ENCODE peak calls at places on chromosomes 16 and 17, in five cellular contexts. One of them, this sample, is unnamed.

GRCh38 chr16:85460252-85460982 is 152.7 kb upstream of the GSE1 start:
- DNase-seq in heart left ventricle: no peak
- DNase-seq in D721Med: no peak
- DNase-seq in body of pancreas: no peak
- DNase-seq in glutamatergic neuron: peak
- DNase-seq in this sample: no peak

GRCh38 chr16:47888142-47888541 is 267.7 kb downstream of the ABCC12 start:
- DNase-seq in heart left ventricle: no peak
- DNase-seq in D721Med: no peak
- DNase-seq in body of pancreas: no peak
- DNase-seq in glutamatergic neuron: no peak
- DNase-seq in this sample: no peak

GRCh38 chr17:80585880-80586279 is 41.2 kb downstream of the RPTOR start:
- DNase-seq in heart left ventricle: no peak
- DNase-seq in D721Med: no peak
- DNase-seq in body of pancreas: no peak
- DNase-seq in glutamatergic neuron: no peak
- DNase-seq in this sample: no peak

GRCh38 chr16:84487358-84487757 is 17.1 kb downstream of the MEAK7 start:
- DNase-seq in heart left ventricle: no peak
- DNase-seq in D721Med: no peak
- DNase-seq in body of pancreas: no peak
- DNase-seq in glutamatergic neuron: no peak
- DNase-seq in this sample: no peak

GRCh38 chr17:13539421-13539820 is 62.3 kb downstream of the HS3ST3A1 start:
- DNase-seq in heart left ventricle: no peak
- DNase-seq in D721Med: no peak
- DNase-seq in body of pancreas: no peak
- DNase-seq in glutamatergic neuron: no peak
- DNase-seq in this sample: no peak

GRCh38 chr16:47018223-47018891 is 44.9 kb upstream of the DNAJA2 start:
- DNase-seq in heart left ventricle: no peak
- DNase-seq in D721Med: no peak
- DNase-seq in body of pancreas: peak
- DNase-seq in glutamatergic neuron: peak
- DNase-seq in this sample: peak

GRCh38 chr16:72990003-72990521 is 57.9 kb downstream of the ZFHX3 start:
- DNase-seq in heart left ventricle: peak
- DNase-seq in D721Med: no peak
- DNase-seq in body of pancreas: peak
- DNase-seq in glutamatergic neuron: no peak
- DNase-seq in this sample: no peak

GRCh38 chr17:2450016-2450650 is 49.3 kb upstream of the MNT start:
- DNase-seq in heart left ventricle: no peak
- DNase-seq in D721Med: no peak
- DNase-seq in body of pancreas: no peak
- DNase-seq in glutamatergic neuron: no peak
- DNase-seq in this sample: no peak

GRCh38 chr17:15261063-15261817 is 3.9 kb downstream of the PMP22 start:
- DNase-seq in heart left ventricle: peak
- DNase-seq in D721Med: no peak
- DNase-seq in body of pancreas: peak
- DNase-seq in glutamatergic neuron: peak
- DNase-seq in this sample: peak

GRCh38 chr17:7841622-7842379 is 7.8 kb downstream of the KDM6B start:
- DNase-seq in heart left ventricle: peak
- DNase-seq in D721Med: peak
- DNase-seq in body of pancreas: peak
- DNase-seq in glutamatergic neuron: peak
- DNase-seq in this sample: peak

GRCh38 chr17:40646791-40647548 is 648 bp downstream of the SMARCE1 start:
- DNase-seq in heart left ventricle: no peak
- DNase-seq in D721Med: peak
- DNase-seq in body of pancreas: no peak
- DNase-seq in glutamatergic neuron: peak
- DNase-seq in this sample: no peak

GRCh38 chr16:86455609-86456008 is 54.7 kb upstream of the FOXF1 start:
- DNase-seq in heart left ventricle: no peak
- DNase-seq in D721Med: no peak
- DNase-seq in body of pancreas: no peak
- DNase-seq in glutamatergic neuron: no peak
- DNase-seq in this sample: no peak

GRCh38 chr17:69809331-69809730 is 265.7 kb upstream of the KCNJ16 start:
- DNase-seq in heart left ventricle: no peak
- DNase-seq in D721Med: no peak
- DNase-seq in body of pancreas: no peak
- DNase-seq in glutamatergic neuron: no peak
- DNase-seq in this sample: no peak

DNA sequence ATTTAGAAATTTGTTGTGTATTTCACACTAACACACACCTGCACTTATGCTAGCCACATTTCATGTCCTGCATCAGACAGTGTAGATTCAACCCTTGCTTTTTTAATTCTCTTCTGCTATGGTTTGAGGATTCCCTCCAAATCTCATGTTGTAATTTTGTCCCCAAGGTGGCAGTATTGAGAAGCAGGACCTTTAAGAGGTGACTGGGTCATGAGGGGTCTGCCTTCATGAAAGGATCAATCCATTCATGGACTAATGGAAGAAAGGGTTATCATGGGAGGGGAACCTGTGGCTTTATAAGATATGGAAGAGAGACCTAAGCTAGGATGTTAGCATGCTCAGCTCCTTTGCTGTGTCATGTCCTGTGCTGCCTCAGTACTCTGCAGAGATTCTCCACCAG is 1032.2 kb downstream of the CDH11 start:
- DNase-seq in heart left ventricle: no peak
- DNase-seq in D721Med: no peak
- DNase-seq in body of pancreas: no peak
- DNase-seq in glutamatergic neuron: no peak
- DNase-seq in this sample: no peak
- TF ChIP-seq CTCF in heart left ventricle: peak
- TF ChIP-seq CTCF in D721Med: peak
- TF ChIP-seq CTCF in body of pancreas: peak
- TF ChIP-seq CTCF in glutamatergic neuron: peak
- TF ChIP-seq CTCF in this sample: peak

GRCh38 chr17:21573961-21574610 is 118.2 kb upstream of the KCNJ18 start:
- DNase-seq in heart left ventricle: peak
- DNase-seq in D721Med: no peak
- DNase-seq in body of pancreas: peak
- DNase-seq in glutamatergic neuron: no peak
- DNase-seq in this sample: no peak
- TF ChIP-seq CTCF in heart left ventricle: no peak
- TF ChIP-seq CTCF in D721Med: no peak
- TF ChIP-seq CTCF in body of pancreas: no peak
- TF ChIP-seq CTCF in glutamatergic neuron: no peak
- TF ChIP-seq CTCF in this sample: no peak

GRCh38 chr16:12113581-12114375 is 137.2 kb downstream of the SNX29 start:
- DNase-seq in heart left ventricle: no peak
- DNase-seq in D721Med: no peak
- DNase-seq in body of pancreas: no peak
- DNase-seq in glutamatergic neuron: peak
- DNase-seq in this sample: no peak

GRCh38 chr16:12111223-12111622 is 134.7 kb downstream of the SNX29 start:
- DNase-seq in heart left ventricle: no peak
- DNase-seq in D721Med: no peak
- DNase-seq in body of pancreas: no peak
- DNase-seq in glutamatergic neuron: no peak
- DNase-seq in this sample: no peak

GRCh38 chr16:12110361-12111107 is 134.0 kb downstream of the SNX29 start:
- DNase-seq in heart left ventricle: no peak
- DNase-seq in D721Med: no peak
- DNase-seq in body of pancreas: no peak
- DNase-seq in glutamatergic neuron: no peak
- DNase-seq in this sample: no peak

DNA sequence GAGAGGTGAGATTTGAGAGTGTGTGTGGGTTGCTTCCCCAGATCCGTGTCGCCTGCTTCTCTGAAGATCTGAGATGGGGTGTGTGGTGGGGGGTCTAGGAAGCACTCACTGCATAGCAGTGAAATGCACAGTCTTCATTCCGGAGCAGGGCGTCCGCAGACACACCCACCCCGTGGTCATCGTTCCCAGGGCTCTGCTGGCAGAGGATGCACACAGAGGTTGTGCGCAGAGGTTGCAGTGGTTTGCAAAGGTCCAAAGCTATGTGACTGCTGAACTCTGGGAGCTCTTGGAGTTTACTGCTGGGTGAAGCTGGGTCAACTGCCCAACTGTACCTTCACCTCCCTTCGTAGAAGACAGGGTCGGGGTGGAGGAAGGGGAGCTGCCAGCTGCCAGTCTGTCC is 135.3 kb downstream of the SNX29 start:
- DNase-seq in heart left ventricle: no peak
- DNase-seq in D721Med: no peak
- DNase-seq in body of pancreas: no peak
- DNase-seq in glutamatergic neuron: no peak
- DNase-seq in this sample: no peak
- TF ChIP-seq CTCF in heart left ventricle: no peak
- TF ChIP-seq CTCF in D721Med: no peak
- TF ChIP-seq CTCF in body of pancreas: no peak
- TF ChIP-seq CTCF in glutamatergic neuron: no peak
- TF ChIP-seq CTCF in this sample: no peak

DNA sequence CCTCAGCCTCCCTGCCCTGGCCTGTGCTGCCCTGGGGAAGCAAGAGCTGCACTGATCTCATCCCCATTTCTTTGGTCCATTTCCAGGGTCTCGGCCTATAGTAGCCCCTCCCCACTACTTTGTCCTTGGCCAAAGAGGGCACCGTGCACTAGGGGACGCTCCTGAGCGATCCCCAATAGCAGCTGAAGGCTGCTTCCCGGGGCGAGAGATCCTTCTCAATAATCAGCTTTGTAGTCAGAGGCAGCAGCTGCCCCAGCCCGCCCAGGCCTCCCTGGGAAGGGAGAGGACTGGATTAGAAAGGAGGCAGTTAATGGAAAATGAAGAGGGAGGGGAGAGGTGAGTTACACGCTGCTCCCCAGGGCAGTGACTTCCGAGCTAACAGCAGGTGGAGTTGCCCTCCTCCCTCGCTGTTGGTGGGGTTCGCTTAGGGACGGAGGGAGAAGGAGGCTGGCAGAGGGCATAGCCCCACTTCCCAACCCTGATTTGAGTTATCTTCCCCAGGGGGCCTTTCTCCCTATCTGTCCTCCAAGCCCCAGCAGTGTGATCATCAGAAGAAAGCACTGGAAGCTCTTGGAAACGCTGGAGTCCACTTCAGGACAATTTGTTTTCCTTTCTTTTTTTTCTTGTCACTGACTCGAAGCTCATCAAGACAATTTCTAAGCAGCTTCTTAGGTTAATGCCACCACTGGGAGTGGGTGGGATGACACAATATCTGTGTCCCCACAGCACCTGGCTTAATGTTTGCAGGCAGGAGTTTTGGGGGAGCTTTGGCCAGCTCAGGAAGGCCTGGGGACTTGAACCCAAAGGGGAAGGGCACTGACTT is 2.6 kb downstream of the MXRA7 start:
- DNase-seq in heart left ventricle: no peak
- DNase-seq in D721Med: peak
- DNase-seq in body of pancreas: peak
- DNase-seq in glutamatergic neuron: peak
- DNase-seq in this sample: peak
- TF ChIP-seq CTCF in heart left ventricle: peak
- TF ChIP-seq CTCF in D721Med: peak
- TF ChIP-seq CTCF in body of pancreas: peak
- TF ChIP-seq CTCF in glutamatergic neuron: peak
- TF ChIP-seq CTCF in this sample: peak

GRCh38 chr16:67176662-67177061 is 6.3 kb downstream of the NOL3 start:
- DNase-seq in heart left ventricle: no peak
- DNase-seq in D721Med: no peak
- DNase-seq in body of pancreas: no peak
- DNase-seq in glutamatergic neuron: no peak
- DNase-seq in this sample: no peak

GRCh38 chr16:67173323-67173722 is 3.0 kb downstream of the NOL3 start:
- DNase-seq in heart left ventricle: no peak
- DNase-seq in D721Med: no peak
- DNase-seq in body of pancreas: no peak
- DNase-seq in glutamatergic neuron: no peak
- DNase-seq in this sample: no peak

GRCh38 chr16:67174706-67175231 is 4.4 kb downstream of the NOL3 start:
- DNase-seq in heart left ventricle: no peak
- DNase-seq in D721Med: no peak
- DNase-seq in body of pancreas: no peak
- DNase-seq in glutamatergic neuron: no peak
- DNase-seq in this sample: no peak

GRCh38 chr16:67170948-67171649 is 761 bp downstream of the NOL3 start:
- DNase-seq in heart left ventricle: no peak
- DNase-seq in D721Med: no peak
- DNase-seq in body of pancreas: no peak
- DNase-seq in glutamatergic neuron: no peak
- DNase-seq in this sample: no peak

DNA sequence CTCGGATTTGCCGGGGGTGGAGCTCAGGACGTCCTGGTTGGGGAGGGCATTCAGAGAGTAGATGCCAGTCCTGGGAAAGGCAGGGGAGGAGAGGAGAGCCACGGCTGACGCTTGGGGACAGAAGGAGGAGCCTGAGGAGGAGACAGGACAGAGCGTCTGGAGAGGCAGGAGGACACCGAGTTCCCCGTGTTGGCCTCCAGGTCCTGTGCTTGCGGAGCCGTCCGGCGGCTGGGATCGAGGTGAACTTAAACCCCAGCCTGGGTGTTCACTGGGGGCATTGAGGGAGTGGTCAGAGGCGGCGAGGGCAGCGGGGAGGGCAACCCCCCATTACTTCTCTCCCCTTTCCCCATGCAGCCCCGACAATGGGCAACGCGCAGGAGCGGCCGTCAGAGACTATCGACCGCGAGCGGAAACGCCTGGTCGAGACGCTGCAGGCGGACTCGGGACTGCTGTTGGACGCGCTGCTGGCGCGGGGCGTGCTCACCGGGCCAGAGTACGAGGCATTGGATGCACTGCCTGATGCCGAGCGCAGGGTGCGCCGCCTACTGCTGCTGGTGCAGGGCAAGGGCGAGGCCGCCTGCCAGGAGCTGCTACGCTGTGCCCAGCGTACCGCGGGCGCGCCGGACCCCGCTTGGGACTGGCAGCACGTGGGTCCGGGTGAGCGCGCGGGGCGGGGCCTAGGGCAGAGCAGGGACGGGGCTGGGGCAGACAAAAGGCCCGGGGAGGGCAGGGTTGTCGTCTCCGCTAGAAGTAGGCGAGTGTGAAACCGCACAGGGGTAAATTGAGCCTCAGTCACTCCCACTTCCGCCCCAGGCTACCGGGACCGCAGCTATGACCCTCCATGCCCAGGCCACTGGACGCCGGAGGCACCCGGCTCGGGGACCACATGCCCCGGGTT is 3.7 kb downstream of the NOL3 start:
- DNase-seq in heart left ventricle: peak
- DNase-seq in D721Med: no peak
- DNase-seq in body of pancreas: peak
- DNase-seq in glutamatergic neuron: peak
- DNase-seq in this sample: peak
- TF ChIP-seq CTCF in heart left ventricle: peak
- TF ChIP-seq CTCF in D721Med: peak
- TF ChIP-seq CTCF in body of pancreas: peak
- TF ChIP-seq CTCF in glutamatergic neuron: no peak
- TF ChIP-seq CTCF in this sample: peak